ENCODE peak calls at places on chromosomes 2 and 18, in ten cellular contexts. T is cardiac muscle cell, B is thyroid gland, L is choroid plexus epithelial cell, A is transverse colon, I is neural progenitor cell, H is Panc1, P is HCT116, J is B cell, O is epithelial cell of esophagus. U is an unnamed sample.
A peak's percentile ranks its signal among the peaks of the same experiment; 100 is the strongest.

GRCh38 chr2:33033524-33034150 is 86.9 kb downstream of the LTBP1 start:
- DNase-seq in I (peak; percentile 59), P (peak; percentile 10), O (peak; percentile 50), L (peak; percentile 85), T (peak; percentile 56), H (no peak), B (no peak), J (no peak), A (no peak), U (no peak)

GRCh38 chr2:238100049-238100820 is at the start of gene ESPNL:
- DNase-seq in H (no peak), I (no peak), A (no peak), P (no peak), B (no peak), J (no peak), L (no peak), T (no peak), O (peak; percentile 20), U (no peak)

GRCh38 chr2:46943881-46944798 is 28.5 kb upstream of the MCFD2 start:
- DNase-seq in A (no peak), O (no peak), L (peak; percentile 54), B (no peak), J (peak; percentile 75), T (no peak), P (no peak), I (no peak), H (no peak), U (no peak)

GRCh38 chr2:159200498-159200897 is 86.0 kb downstream of the WDSUB1 start:
- DNase-seq in O (no peak), B (no peak), P (no peak), A (no peak), H (no peak), I (no peak), J (no peak), T (no peak), L (peak; percentile 67), U (peak; percentile 25)

GRCh38 chr2:14759086-14759485 is 126.6 kb downstream of the LRATD1 start:
- DNase-seq in I (no peak), B (no peak), H (no peak), A (no peak), O (peak; percentile 24), T (no peak), L (no peak), P (no peak), J (no peak), U (no peak)

GRCh38 chr2:75710220-75710576 is 517 bp downstream of the GCFC2 start:
- DNase-seq in O (no peak), H (no peak), L (no peak), T (no peak), A (no peak), J (no peak), I (no peak), P (no peak), B (no peak), U (no peak)

GRCh38 chr2:240589381-240589780 is 2.8 kb downstream of the CAPN10 start:
- DNase-seq in L (peak; percentile 72), A (no peak), O (no peak), H (no peak), J (no peak), P (no peak), T (no peak), B (no peak), I (no peak), U (no peak)

GRCh38 chr2:164109006-164109405 is 373.2 kb upstream of the FIGN start:
- DNase-seq in P (no peak), I (no peak), L (no peak), B (no peak), O (no peak), H (no peak), A (no peak), J (no peak), T (no peak), U (no peak)

GRCh38 chr2:43302311-43303051 is 76.1 kb upstream of the ZFP36L2 start:
- DNase-seq in P (no peak), B (peak; percentile 59), J (no peak), T (no peak), O (no peak), H (no peak), L (no peak), I (no peak), A (no peak), U (no peak)

GRCh38 chr2:444937-445884 is 157.3 kb upstream of the ALKAL2 start:
- DNase-seq in O (no peak), I (no peak), L (no peak), J (peak; percentile 49), H (no peak), P (no peak), B (no peak), T (no peak), A (no peak), U (no peak)

GRCh38 chr18:12014976-12015696 is 33.8 kb downstream of the IMPA2 start:
- DNase-seq in I (no peak), L (no peak), J (no peak), H (no peak), T (peak; percentile 20), A (no peak), O (no peak), P (no peak), B (peak; percentile 44), U (no peak)

GRCh38 chr2:233807966-233808892 is 30.1 kb downstream of the MROH2A start:
- DNase-seq in J (no peak), H (no peak), T (no peak), I (no peak), A (no peak), L (no peak), B (no peak), P (no peak), O (no peak), U (no peak)

GRCh38 chr2:28282861-28283646 is 109.6 kb upstream of the FOSL2 start:
- DNase-seq in A (no peak), B (no peak), H (no peak), P (no peak), L (no peak), O (no peak), I (no peak), J (no peak), T (no peak), U (no peak)

GRCh38 chr18:55821219-55821618 is 233.2 kb upstream of the TCF4 start:
- DNase-seq in A (no peak), J (no peak), O (peak; percentile 54), T (no peak), H (no peak), L (peak; percentile 43), I (no peak), B (peak; percentile 13), P (no peak), U (no peak)

GRCh38 chr2:23992931-23993330 is 17.0 kb upstream of the MFSD2B start:
- DNase-seq in O (no peak), B (no peak), H (no peak), T (no peak), A (no peak), L (no peak), I (no peak), P (no peak), J (no peak), U (no peak)

GRCh38 chr2:23993736-23994269 is 16.1 kb upstream of the MFSD2B start:
- DNase-seq in T (no peak), L (no peak), H (no peak), B (no peak), O (no peak), P (no peak), I (no peak), J (no peak), A (no peak), U (no peak)

GRCh38 chr2:23988371-23988770 is 21.5 kb upstream of the MFSD2B start:
- DNase-seq in J (no peak), H (peak; percentile 22), A (no peak), B (no peak), T (no peak), P (no peak), L (peak; percentile 23), I (no peak), O (peak; percentile 49), U (no peak)
- TF ChIP-seq CTCF in J (peak; percentile 51), H (no peak), A (peak; percentile 18), B (no peak), T (no peak), P (peak; percentile 57), L (no peak), I (peak; percentile 21), O (peak; percentile 43), U (peak; percentile 9)

GRCh38 chr2:73582364-73582763 is 59.9 kb downstream of the NAT8 start:
- DNase-seq in I (no peak), H (no peak), O (no peak), J (no peak), P (no peak), A (no peak), L (no peak), T (no peak), B (no peak), U (no peak)
- TF ChIP-seq CTCF in I (no peak), H (no peak), O (no peak), J (no peak), P (no peak), A (no peak), L (no peak), T (no peak), B (no peak), U (no peak)

DNA sequence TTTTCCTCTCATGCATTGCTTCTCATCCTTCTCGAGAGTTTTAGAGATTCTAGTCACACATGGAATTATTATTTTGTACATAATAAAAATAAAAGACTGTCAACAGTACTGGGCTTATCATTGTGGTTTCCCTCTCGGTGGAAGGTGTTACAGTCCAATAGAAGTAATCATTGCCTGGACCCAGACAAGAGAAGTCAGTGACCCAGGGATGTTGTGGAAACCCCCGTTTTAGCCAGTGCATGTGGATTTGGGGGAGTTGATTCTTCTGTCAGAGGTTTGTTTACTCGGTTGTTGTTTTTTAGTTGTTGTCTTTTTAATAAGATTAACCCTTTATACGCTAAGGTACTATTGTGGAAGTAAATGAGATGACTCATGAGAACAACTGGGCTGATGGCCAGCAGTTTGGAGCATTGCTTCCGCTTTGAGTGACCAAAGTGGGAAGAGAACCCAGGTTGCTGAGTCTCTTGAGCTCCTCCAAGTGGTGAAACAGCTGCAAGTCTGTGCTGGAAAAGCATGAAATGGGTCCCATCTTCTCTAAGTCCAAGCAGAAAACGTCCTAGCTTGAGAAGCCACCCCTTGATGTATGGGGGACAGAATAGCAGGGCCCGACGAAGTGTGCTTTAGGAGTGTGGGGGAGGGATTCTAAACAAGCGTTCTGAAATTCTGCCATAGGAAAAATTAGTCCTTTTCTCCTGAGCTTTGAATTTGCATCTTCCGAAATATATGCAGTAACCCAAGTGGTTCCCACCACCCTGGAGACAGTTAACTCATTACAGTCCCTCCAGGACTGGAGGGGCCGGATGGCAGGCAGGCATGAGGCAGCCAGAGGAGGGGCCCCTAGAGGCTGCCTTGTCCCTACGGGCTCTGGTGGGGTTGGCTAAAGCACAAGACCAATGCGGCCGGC is 61.8 kb upstream of the GPR45 start:
- DNase-seq in I (peak; percentile 53), A (peak; percentile 55), B (peak; percentile 78), J (no peak), L (peak; percentile 91), O (peak; percentile 75), T (peak; percentile 45), H (peak; percentile 41), P (peak; percentile 89), U (peak; percentile 29)
- TF ChIP-seq CTCF in I (peak; percentile 53), A (no peak), B (peak; percentile 16), J (no peak), L (peak; percentile 85), O (peak; percentile 70), T (peak; percentile 71), H (peak; percentile 78), P (peak; percentile 53), U (peak; percentile 44)

DNA sequence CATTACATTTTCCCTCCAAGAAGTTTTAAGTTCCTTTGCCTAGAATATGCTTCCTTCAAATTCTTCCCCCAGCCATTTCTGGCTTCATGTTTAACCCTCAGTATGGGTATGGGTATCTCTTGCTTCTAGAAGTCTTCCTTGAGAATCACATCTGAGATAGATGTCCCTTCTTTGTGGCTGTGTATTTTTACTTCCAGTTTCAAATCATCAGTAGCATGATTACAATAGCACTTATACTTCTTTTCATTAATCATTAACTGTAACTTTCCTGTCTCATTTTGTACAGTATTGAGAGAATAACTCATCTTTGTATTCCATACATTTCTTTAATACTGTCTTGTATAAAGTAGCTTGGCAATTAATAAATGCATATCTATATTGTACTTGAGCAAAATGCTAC is 17.3 kb upstream of the PDE1A start:
- DNase-seq in A (no peak), P (no peak), H (no peak), J (no peak), O (no peak), L (no peak), T (no peak), B (no peak), I (no peak), U (no peak)
- TF ChIP-seq CTCF in A (no peak), P (no peak), H (no peak), J (no peak), O (no peak), L (no peak), T (no peak), B (no peak), I (no peak), U (no peak)

U was measured in AG09319.